ENCODE peak calls at places on chromosomes 2 and 18, in nine cellular contexts. K, O, E, R, P, F, N, S and Y are unnamed samples.

GRCh38 chr18:9627642-9628041 is 13.3 kb upstream of the PPP4R1 start:
- DNase-seq in K (no peak), E (no peak), P (no peak), R (no peak), N (no peak), S (no peak), O (no peak), F (no peak), Y (no peak)

GRCh38 chr2:8993902-8994278 is 9.6 kb downstream of the MBOAT2 start:
- DNase-seq in K (no peak), P (no peak), E (no peak), S (no peak), F (no peak), N (no peak), O (no peak), R (no peak), Y (no peak)

GRCh38 chr2:152715854-152716428 is 1.3 kb downstream of the PRPF40A start:
- DNase-seq in P (no peak), S (no peak), F (peak), E (no peak), N (no peak), O (peak), K (no peak), R (no peak), Y (peak)

GRCh38 chr2:10599921-10600320 is 89.9 kb downstream of the NOL10 start:
- DNase-seq in P (no peak), N (no peak), F (no peak), R (no peak), K (no peak), O (no peak), E (no peak), S (no peak), Y (no peak)

GRCh38 chr2:130844161-130844560 is 7.4 kb downstream of the ARHGEF4 start:
- DNase-seq in N (no peak), E (no peak), S (no peak), F (no peak), R (no peak), O (no peak), P (no peak), K (no peak), Y (no peak)

GRCh38 chr18:4077204-4077603 is 377.9 kb downstream of the DLGAP1 start:
- DNase-seq in P (no peak), R (no peak), E (no peak), K (no peak), F (no peak), N (no peak), S (no peak), O (no peak), Y (no peak)

GRCh38 chr2:159119652-159120257 is 151.3 kb downstream of the TANC1 start:
- DNase-seq in P (no peak), O (no peak), S (no peak), N (no peak), K (no peak), E (no peak), F (no peak), R (peak), Y (no peak)

GRCh38 chr2:241895732-241896641 is 26.5 kb downstream of the RTP5 start:
- DNase-seq in K (no peak), P (peak), R (peak), S (no peak), O (peak), N (no peak), E (peak), F (peak), Y (no peak)

GRCh38 chr2:183244300-183244849 is 120.1 kb downstream of the NUP35 start:
- DNase-seq in P (peak), F (no peak), S (no peak), N (no peak), R (no peak), E (no peak), O (no peak), K (no peak), Y (peak)

GRCh38 chr2:9255416-9255815 is 48.8 kb downstream of the ASAP2 start:
- DNase-seq in P (no peak), F (no peak), K (no peak), N (no peak), O (no peak), R (no peak), E (no peak), S (no peak), Y (no peak)

GRCh38 chr2:229129738-229130371 is 141.2 kb downstream of the PID1 start:
- DNase-seq in F (no peak), R (no peak), K (no peak), E (no peak), P (no peak), O (no peak), S (no peak), N (no peak), Y (no peak)

GRCh38 chr2:47558116-47559078 is 155.4 kb downstream of the MSH2 start:
- DNase-seq in F (peak), S (no peak), O (no peak), R (no peak), E (no peak), K (no peak), N (no peak), P (no peak), Y (no peak)